ENCODE peak calls at places on chromosomes 1 and 21, in five cellular contexts. J, D, C, A and Q are unnamed samples. For H3K4me1, the result is how much of the 10 kb centered on the place peaks cover.

GRCh38 chr21:33299181-33299752 is 25.5 kb upstream of the IFNAR1 start:
- DNase-seq in J (no peak), D (no peak), C (no peak), A (no peak), Q (no peak)

GRCh38 chr1:81650741-81651140 is 150.0 kb upstream of the ADGRL2 start:
- DNase-seq in J (no peak), D (no peak), C (no peak), A (no peak), Q (no peak)

GRCh38 chr1:182643699-182644098 is 39.5 kb upstream of the RGS16 start:
- DNase-seq in J (no peak), D (no peak), C (no peak), A (no peak), Q (no peak)

GRCh38 chr1:234238060-234238459 is 135.2 kb upstream of the COA6 start:
- DNase-seq in J (no peak), D (no peak), C (no peak), A (no peak), Q (no peak)

GRCh38 chr21:43274946-43275310 is 106.1 kb downstream of the CRYAA start:
- DNase-seq in J (peak), D (peak), C (peak), A (no peak), Q (peak)

GRCh38 chr21:32281531-32281930 is 2.7 kb upstream of the MIS18A start:
- DNase-seq in J (no peak), D (no peak), C (no peak), A (no peak), Q (no peak)

GRCh38 chr21:21547368-21547953 is 549.3 kb downstream of the NCAM2 start:
- DNase-seq in J (no peak), D (no peak), C (no peak), A (no peak), Q (no peak)

GRCh38 chr1:202101182-202101581 is 21.5 kb upstream of the GPR37L1 start:
- DNase-seq in J (no peak), D (no peak), C (no peak), A (no peak), Q (peak)

GRCh38 chr1:8040586-8040985 is 14.5 kb upstream of the ERRFI1 start:
- DNase-seq in J (peak), D (peak), C (peak), A (peak), Q (peak)

GRCh38 chr1:25727026-25727818 is 72.8 kb upstream of the SELENON start:
- DNase-seq in J (no peak), D (no peak), C (no peak), A (no peak), Q (peak)

GRCh38 chr1:236575523-236575922 is 28.8 kb downstream of the HEATR1 start:
- DNase-seq in J (no peak), D (no peak), C (no peak), A (no peak), Q (no peak)

GRCh38 chr1:8679929-8680504 is 137.4 kb downstream of the RERE start:
- DNase-seq in J (no peak), D (no peak), C (no peak), A (no peak), Q (no peak)

GRCh38 chr21:46058339-46059145 is 39.4 kb upstream of the COL6A2 start:
- DNase-seq in J (no peak), D (peak), C (no peak), A (no peak), Q (no peak)

GRCh38 chr1:235650341-235651169 is 971 bp upstream of the GNG4 start:
- DNase-seq in J (no peak), D (peak), C (no peak), A (no peak), Q (no peak)

GRCh38 chr1:178940022-178940765 is 69.3 kb upstream of the ANGPTL1 start:
- DNase-seq in J (no peak), D (no peak), C (no peak), A (no peak), Q (no peak)

GRCh38 chr1:50976111-50976889 is 6.3 kb downstream of the CDKN2C start:
- DNase-seq in J (no peak), D (no peak), C (no peak), A (no peak), Q (no peak)

GRCh38 chr21:43287111-43287973 is 118.5 kb downstream of the CRYAA start:
- DNase-seq in J (peak), D (peak), C (peak), A (no peak), Q (peak)

GRCh38 chr1:52602328-52603300 is at the start of gene GPX7:
- DNase-seq in J (no peak), D (peak), C (peak), A (peak), Q (peak)

GRCh38 chr1:96538883-96539282 is 182.7 kb upstream of the PTBP2 start:
- DNase-seq in J (no peak), D (no peak), C (no peak), A (peak), Q (no peak)

GRCh38 chr1:104331763-104332162 is 582.1 kb downstream of the AMY1C start:
- DNase-seq in J (no peak), D (no peak), C (no peak), A (no peak), Q (no peak)

GRCh38 chr1:99644302-99645004 is 1.5 kb upstream of the PALMD start:
- DNase-seq in J (no peak), D (no peak), C (no peak), A (no peak), Q (no peak)

DNA sequence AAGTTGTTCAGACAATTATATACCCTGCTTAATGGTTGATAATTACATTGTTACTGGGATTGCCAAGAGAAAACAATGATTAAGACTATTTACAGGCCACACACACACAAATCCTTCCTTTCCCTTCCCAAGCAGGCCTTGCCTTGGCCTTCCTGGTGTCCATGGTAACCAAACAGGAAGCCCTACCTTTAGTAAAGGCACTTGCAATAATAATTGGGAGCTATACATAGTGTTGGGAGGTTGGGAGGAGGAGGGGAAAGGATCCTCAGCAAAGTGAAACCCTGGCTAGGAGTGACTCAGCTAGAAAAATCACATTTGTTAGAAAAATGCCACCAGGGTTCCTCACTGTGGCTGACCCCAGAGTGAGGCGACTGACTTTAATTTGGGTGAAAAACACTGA is 122.3 kb upstream of the ADAR start:
- DNase-seq in J (no peak), D (no peak), C (no peak), A (peak), Q (no peak)
- H3K27ac ChIP-seq in J (peak), D (no peak), C (peak), A (peak), Q (no peak)

GRCh38 chr1:225880210-225880584 is 2.0 kb downstream of the TMEM63A start:
- DNase-seq in J (no peak), D (peak), C (peak), A (no peak), Q (no peak)

GRCh38 chr1:225881081-225882007 is 836 bp downstream of the TMEM63A start:
- DNase-seq in J (no peak), D (peak), C (peak), A (peak), Q (peak)

GRCh38 chr1:225880636-225881035 is 1.5 kb downstream of the TMEM63A start:
- DNase-seq in J (no peak), D (peak), C (no peak), A (no peak), Q (no peak)

GRCh38 chr1:225878282-225878681 is 3.9 kb downstream of the TMEM63A start:
- DNase-seq in J (no peak), D (peak), C (no peak), A (no peak), Q (no peak)

GRCh38 chr1:225879521-225880209 is 2.5 kb downstream of the TMEM63A start:
- DNase-seq in J (no peak), D (peak), C (no peak), A (no peak), Q (no peak)
- H3K4me1 ChIP-seq in J (under half), D (under half), C (half or more), A (under half), Q (under half)

GRCh38 chr1:18920931-18921330 is 18.6 kb upstream of the ALDH4A1 start:
- DNase-seq in J (no peak), D (no peak), C (no peak), A (no peak), Q (peak)

GRCh38 chr1:18922848-18923475 is 20.6 kb upstream of the ALDH4A1 start:
- DNase-seq in J (no peak), D (no peak), C (no peak), A (no peak), Q (peak)

GRCh38 chr1:18921506-18922251 is 19.3 kb upstream of the ALDH4A1 start:
- DNase-seq in J (no peak), D (no peak), C (no peak), A (no peak), Q (peak)

GRCh38 chr1:18923721-18924610 is 21.6 kb upstream of the ALDH4A1 start:
- DNase-seq in J (no peak), D (no peak), C (peak), A (peak), Q (no peak)

GRCh38 chr1:18922319-18922726 is 20.0 kb upstream of the ALDH4A1 start:
- DNase-seq in J (no peak), D (peak), C (peak), A (peak), Q (peak)
- H3K4me3 ChIP-seq in J (no peak), D (no peak), C (peak), A (peak), Q (no peak)

DNA sequence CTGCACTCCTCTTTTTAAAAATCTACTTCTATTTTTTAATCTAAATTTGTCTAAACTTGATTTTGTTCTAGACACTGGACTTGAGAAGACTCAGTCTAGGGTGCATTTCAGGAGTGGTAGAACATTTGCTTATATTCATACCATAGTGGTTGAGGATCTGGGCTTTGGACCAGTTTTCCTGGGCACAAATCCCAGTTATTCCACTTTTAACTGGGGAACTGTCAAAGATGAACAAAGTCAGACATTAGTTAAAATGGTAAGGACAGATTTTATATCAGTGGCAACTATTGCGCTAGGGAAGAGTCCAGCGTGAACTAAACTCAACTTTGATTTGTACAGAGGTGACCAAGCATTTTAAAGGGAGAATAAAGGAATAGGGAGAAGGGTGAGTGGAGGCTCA is 102.4 kb downstream of the FMN2 start:
- DNase-seq in J (no peak), D (no peak), C (no peak), A (no peak), Q (no peak)
- H3K27ac ChIP-seq in J (no peak), D (no peak), C (no peak), A (no peak), Q (no peak)